ENCODE peak calls at places on chromosomes 2 and 18, in six cellular contexts. One of them, this sample, is unnamed.

GRCh38 chr2:60516383-60516811 is 37.1 kb downstream of the BCL11A start:
- DNase-seq in NCI-H1092: no peak
- DNase-seq in ELR: peak
- DNase-seq in AG10803: peak
- DNase-seq in iPS-NIHi11: no peak
- DNase-seq in T-helper 1 cell: no peak
- DNase-seq in this sample: no peak

GRCh38 chr2:113847144-113847543 is 42.7 kb upstream of the ACTR3 start:
- DNase-seq in NCI-H1092: no peak
- DNase-seq in ELR: peak
- DNase-seq in AG10803: peak
- DNase-seq in iPS-NIHi11: no peak
- DNase-seq in T-helper 1 cell: no peak
- DNase-seq in this sample: no peak

GRCh38 chr18:59823611-59824195 is 76.1 kb upstream of the PMAIP1 start:
- DNase-seq in NCI-H1092: peak
- DNase-seq in ELR: peak
- DNase-seq in AG10803: peak
- DNase-seq in iPS-NIHi11: peak
- DNase-seq in T-helper 1 cell: no peak
- DNase-seq in this sample: peak

GRCh38 chr2:4745596-4745995 is 946.6 kb upstream of the SOX11 start:
- DNase-seq in NCI-H1092: peak
- DNase-seq in ELR: no peak
- DNase-seq in AG10803: no peak
- DNase-seq in iPS-NIHi11: no peak
- DNase-seq in T-helper 1 cell: no peak
- DNase-seq in this sample: no peak

GRCh38 chr2:24225883-24226282 is 51.0 kb downstream of the FAM228A start:
- DNase-seq in NCI-H1092: no peak
- DNase-seq in ELR: no peak
- DNase-seq in AG10803: no peak
- DNase-seq in iPS-NIHi11: no peak
- DNase-seq in T-helper 1 cell: no peak
- DNase-seq in this sample: no peak

GRCh38 chr18:6203791-6204190 is 210.9 kb downstream of the L3MBTL4 start:
- DNase-seq in NCI-H1092: no peak
- DNase-seq in ELR: no peak
- DNase-seq in AG10803: no peak
- DNase-seq in iPS-NIHi11: no peak
- DNase-seq in T-helper 1 cell: no peak
- DNase-seq in this sample: no peak

GRCh38 chr2:11796190-11797171 is 50.0 kb downstream of the LPIN1 start:
- DNase-seq in NCI-H1092: no peak
- DNase-seq in ELR: no peak
- DNase-seq in AG10803: peak
- DNase-seq in iPS-NIHi11: no peak
- DNase-seq in T-helper 1 cell: no peak
- DNase-seq in this sample: no peak

GRCh38 chr18:35076126-35076525 is 34.9 kb downstream of the MAPRE2 start:
- DNase-seq in NCI-H1092: no peak
- DNase-seq in ELR: no peak
- DNase-seq in AG10803: no peak
- DNase-seq in iPS-NIHi11: no peak
- DNase-seq in T-helper 1 cell: no peak
- DNase-seq in this sample: no peak

GRCh38 chr2:112794131-112794733 is 9.9 kb upstream of the IL1A start:
- DNase-seq in NCI-H1092: no peak
- DNase-seq in ELR: peak
- DNase-seq in AG10803: peak
- DNase-seq in iPS-NIHi11: no peak
- DNase-seq in T-helper 1 cell: no peak
- DNase-seq in this sample: no peak

GRCh38 chr2:165328272-165328671 is 89.1 kb downstream of the SCN2A start:
- DNase-seq in NCI-H1092: no peak
- DNase-seq in ELR: no peak
- DNase-seq in AG10803: no peak
- DNase-seq in iPS-NIHi11: no peak
- DNase-seq in T-helper 1 cell: no peak
- DNase-seq in this sample: no peak

GRCh38 chr2:58920001-58920400 is 678.9 kb upstream of the FANCL start:
- DNase-seq in NCI-H1092: no peak
- DNase-seq in ELR: peak
- DNase-seq in AG10803: peak
- DNase-seq in iPS-NIHi11: no peak
- DNase-seq in T-helper 1 cell: no peak
- DNase-seq in this sample: no peak

GRCh38 chr2:178386951-178387602 is 63.9 kb downstream of the PRKRA start:
- DNase-seq in NCI-H1092: no peak
- DNase-seq in ELR: peak
- DNase-seq in AG10803: no peak
- DNase-seq in iPS-NIHi11: no peak
- DNase-seq in T-helper 1 cell: no peak
- DNase-seq in this sample: no peak

GRCh38 chr2:224086226-224086911 is 47.3 kb upstream of the SERPINE2 start:
- DNase-seq in NCI-H1092: no peak
- DNase-seq in ELR: peak
- DNase-seq in AG10803: peak
- DNase-seq in iPS-NIHi11: no peak
- DNase-seq in T-helper 1 cell: no peak
- DNase-seq in this sample: no peak

GRCh38 chr18:68024716-68025115 is 508.2 kb upstream of the DSEL start:
- DNase-seq in NCI-H1092: no peak
- DNase-seq in ELR: no peak
- DNase-seq in AG10803: peak
- DNase-seq in iPS-NIHi11: no peak
- DNase-seq in T-helper 1 cell: no peak
- DNase-seq in this sample: no peak

GRCh38 chr2:122236152-122236892 is 480.9 kb downstream of the TSN start:
- DNase-seq in NCI-H1092: no peak
- DNase-seq in ELR: peak
- DNase-seq in AG10803: peak
- DNase-seq in iPS-NIHi11: peak
- DNase-seq in T-helper 1 cell: no peak
- DNase-seq in this sample: no peak

GRCh38 chr2:226683196-226683595 is 116.4 kb downstream of the IRS1 start:
- DNase-seq in NCI-H1092: no peak
- DNase-seq in ELR: peak
- DNase-seq in AG10803: peak
- DNase-seq in iPS-NIHi11: no peak
- DNase-seq in T-helper 1 cell: no peak
- DNase-seq in this sample: no peak

GRCh38 chr2:195513119-195513518 is 143.9 kb upstream of the SLC39A10 start:
- DNase-seq in NCI-H1092: no peak
- DNase-seq in ELR: no peak
- DNase-seq in AG10803: no peak
- DNase-seq in iPS-NIHi11: no peak
- DNase-seq in T-helper 1 cell: no peak
- DNase-seq in this sample: no peak

GRCh38 chr2:156333274-156333950 is 891 bp upstream of the NR4A2 start:
- DNase-seq in NCI-H1092: no peak
- DNase-seq in ELR: no peak
- DNase-seq in AG10803: no peak
- DNase-seq in iPS-NIHi11: no peak
- DNase-seq in T-helper 1 cell: no peak
- DNase-seq in this sample: no peak

GRCh38 chr18:30177056-30177455 is 865.5 kb downstream of the DSC3 start:
- DNase-seq in NCI-H1092: no peak
- DNase-seq in ELR: peak
- DNase-seq in AG10803: peak
- DNase-seq in iPS-NIHi11: no peak
- DNase-seq in T-helper 1 cell: no peak
- DNase-seq in this sample: no peak

GRCh38 chr2:85243101-85244072 is 84.4 kb downstream of the TGOLN2 start:
- DNase-seq in NCI-H1092: no peak
- DNase-seq in ELR: peak
- DNase-seq in AG10803: no peak
- DNase-seq in iPS-NIHi11: peak
- DNase-seq in T-helper 1 cell: peak
- DNase-seq in this sample: no peak

GRCh38 chr2:227033471-227034148 is 130.4 kb downstream of the COL4A4 start:
- DNase-seq in NCI-H1092: no peak
- DNase-seq in ELR: peak
- DNase-seq in AG10803: peak
- DNase-seq in iPS-NIHi11: peak
- DNase-seq in T-helper 1 cell: no peak
- DNase-seq in this sample: no peak

GRCh38 chr2:136022747-136023146 is 37.3 kb upstream of the DARS1 start:
- DNase-seq in NCI-H1092: no peak
- DNase-seq in ELR: no peak
- DNase-seq in AG10803: peak
- DNase-seq in iPS-NIHi11: no peak
- DNase-seq in T-helper 1 cell: no peak
- DNase-seq in this sample: no peak

GRCh38 chr18:67525328-67526110 is 9.0 kb upstream of the DSEL start:
- DNase-seq in NCI-H1092: no peak
- DNase-seq in ELR: peak
- DNase-seq in AG10803: peak
- DNase-seq in iPS-NIHi11: peak
- DNase-seq in T-helper 1 cell: no peak
- DNase-seq in this sample: no peak

GRCh38 chr2:14944562-14945346 is 312.2 kb downstream of the LRATD1 start:
- DNase-seq in NCI-H1092: no peak
- DNase-seq in ELR: peak
- DNase-seq in AG10803: peak
- DNase-seq in iPS-NIHi11: peak
- DNase-seq in T-helper 1 cell: no peak
- DNase-seq in this sample: no peak

GRCh38 chr18:79476918-79477685 is 81.4 kb downstream of the NFATC1 start:
- DNase-seq in NCI-H1092: no peak
- DNase-seq in ELR: no peak
- DNase-seq in AG10803: no peak
- DNase-seq in iPS-NIHi11: no peak
- DNase-seq in T-helper 1 cell: no peak
- DNase-seq in this sample: no peak

GRCh38 chr2:10405441-10405840 is 42.7 kb downstream of the ODC1 start:
- DNase-seq in NCI-H1092: no peak
- DNase-seq in ELR: peak
- DNase-seq in AG10803: peak
- DNase-seq in iPS-NIHi11: no peak
- DNase-seq in T-helper 1 cell: no peak
- DNase-seq in this sample: no peak

GRCh38 chr2:113376935-113377445 is 60.5 kb upstream of the ZNG1B start:
- DNase-seq in NCI-H1092: no peak
- DNase-seq in ELR: no peak
- DNase-seq in AG10803: no peak
- DNase-seq in iPS-NIHi11: no peak
- DNase-seq in T-helper 1 cell: no peak
- DNase-seq in this sample: no peak

This sample was measured in T-helper 9 cell.